ENCODE peak calls at places on chromosomes 1 and 21, in five cellular contexts. Y, A, P, R and X are unnamed samples.

GRCh38 chr1:1137256-1138045 is 21.6 kb upstream of the C1orf159 start:
- DNase-seq in R (no peak), Y (no peak), P (peak), A (peak), X (no peak)

GRCh38 chr1:38608202-38608864 is 251.2 kb downstream of the RRAGC start:
- DNase-seq in R (peak), Y (no peak), A (no peak), P (no peak), X (peak)

GRCh38 chr21:17688912-17689874 is 76.5 kb upstream of the BTG3 start:
- DNase-seq in Y (no peak), P (peak), A (peak), R (peak), X (no peak)

GRCh38 chr1:229689915-229690314 is 63.9 kb downstream of the URB2 start:
- DNase-seq in P (no peak), Y (no peak), A (no peak), R (no peak), X (no peak)

GRCh38 chr1:84031928-84032327 is 33.0 kb upstream of the TTLL7 start:
- DNase-seq in P (no peak), A (no peak), R (no peak), Y (no peak), X (no peak)

GRCh38 chr1:239676522-239677273 is 290.3 kb downstream of the CHRM3 start:
- DNase-seq in P (no peak), R (no peak), A (no peak), Y (no peak), X (no peak)

GRCh38 chr1:116122955-116123757 is 12.0 kb downstream of the MAB21L3 start:
- DNase-seq in Y (no peak), R (no peak), P (no peak), A (no peak), X (no peak)

GRCh38 chr21:26445440-26445839 is 127.6 kb downstream of the CYYR1 start:
- DNase-seq in P (no peak), R (peak), A (no peak), Y (no peak), X (no peak)

GRCh38 chr1:236560213-236560771 is 36.5 kb downstream of the LGALS8 start:
- DNase-seq in R (no peak), P (no peak), A (no peak), Y (no peak), X (no peak)

GRCh38 chr1:156468693-156469345 is 31.8 kb downstream of the MEF2D start:
- DNase-seq in A (no peak), P (no peak), Y (no peak), R (no peak), X (no peak)

GRCh38 chr1:235442788-235443429 is 61.3 kb downstream of the B3GALNT2 start:
- DNase-seq in A (no peak), R (no peak), Y (no peak), P (no peak), X (peak)

GRCh38 chr1:86933562-86934377 is 19.3 kb downstream of the HS2ST1 start:
- DNase-seq in A (peak), R (no peak), P (no peak), Y (no peak), X (peak)

GRCh38 chr1:1826356-1827088 is 48.3 kb upstream of the NADK start:
- DNase-seq in Y (no peak), A (no peak), P (no peak), R (no peak), X (no peak)

GRCh38 chr1:67614511-67614934 is 70.5 kb upstream of the GADD45A start:
- DNase-seq in P (no peak), Y (no peak), R (no peak), A (no peak), X (no peak)

GRCh38 chr1:15958111-15958510 is 17.8 kb downstream of the ZBTB17 start:
- DNase-seq in R (no peak), A (no peak), P (no peak), Y (no peak), X (no peak)

GRCh38 chr1:85488126-85488525 is 23.2 kb upstream of the DDAH1 start:
- DNase-seq in A (no peak), Y (no peak), R (no peak), P (no peak), X (no peak)

GRCh38 chr1:160220301-160220700 is 15.1 kb downstream of the PEA15 start:
- DNase-seq in Y (no peak), A (no peak), R (no peak), P (no peak), X (no peak)

GRCh38 chr1:25549273-25550154 is 6.1 kb downstream of the LDLRAP1 start:
- DNase-seq in A (peak), Y (no peak), R (no peak), P (peak), X (peak)

GRCh38 chr1:25148673-25149300 is 83.5 kb downstream of the SYF2 start:
- DNase-seq in P (peak), A (peak), Y (no peak), R (no peak), X (no peak)

GRCh38 chr1:230090194-230090711 is 23.2 kb downstream of the GALNT2 start:
- DNase-seq in R (no peak), A (no peak), Y (no peak), P (no peak), X (no peak)

GRCh38 chr1:79704067-79704466 is 697.5 kb upstream of the ADGRL4 start:
- DNase-seq in P (no peak), Y (no peak), R (no peak), A (no peak), X (no peak)

GRCh38 chr1:225318706-225319575 is 108.9 kb downstream of the LBR start:
- DNase-seq in R (peak), Y (no peak), A (peak), P (no peak), X (peak)

GRCh38 chr1:22111620-22112019 is 31.3 kb downstream of the WNT4 start:
- DNase-seq in P (no peak), R (no peak), A (no peak), Y (no peak), X (no peak)

GRCh38 chr1:26598890-26599289 is 69.3 kb downstream of the RPS6KA1 start:
- DNase-seq in A (no peak), R (no peak), P (no peak), Y (no peak), X (no peak)

GRCh38 chr21:38479641-38480515 is 18.4 kb downstream of the ERG start:
- DNase-seq in Y (no peak), R (no peak), P (no peak), A (no peak), X (no peak)

GRCh38 chr1:165169028-165169427 is 187.5 kb downstream of the LMX1A start:
- DNase-seq in R (no peak), Y (no peak), A (no peak), P (no peak), X (no peak)

GRCh38 chr1:108819878-108820277 is 37.0 kb downstream of the AKNAD1 start:
- DNase-seq in A (no peak), Y (no peak), R (no peak), P (no peak), X (no peak)

GRCh38 chr1:155880856-155881255 is 21.5 kb downstream of the SYT11 start:
- DNase-seq in R (no peak), A (no peak), P (no peak), Y (no peak), X (no peak)

GRCh38 chr1:55813619-55814018 is 598.5 kb upstream of the USP24 start:
- DNase-seq in R (no peak), P (no peak), Y (no peak), A (no peak), X (no peak)

GRCh38 chr1:151265446-151266236 is 11.1 kb downstream of the PSMD4 start:
- DNase-seq in P (no peak), Y (no peak), R (no peak), A (no peak), X (no peak)

GRCh38 chr21:45006536-45007079 is 66.8 kb downstream of the SLX9 start:
- DNase-seq in Y (no peak), A (no peak), R (no peak), P (no peak), X (no peak)

GRCh38 chr1:228337031-228337564 is 69.5 kb downstream of the TRIM11 start:
- DNase-seq in Y (peak), A (no peak), R (no peak), P (no peak), X (no peak)

GRCh38 chr1:13967707-13968106 is 267.7 kb downstream of the PRDM2 start:
- DNase-seq in A (no peak), P (no peak), Y (no peak), R (no peak), X (no peak)

GRCh38 chr1:220906561-220907334 is 27.5 kb downstream of the HLX start:
- DNase-seq in R (peak), A (no peak), P (no peak), Y (no peak), X (no peak)

GRCh38 chr1:109242387-109242786 is 7.0 kb upstream of the CELSR2 start:
- DNase-seq in A (no peak), Y (no peak), P (no peak), R (peak), X (no peak)